ENCODE peak calls at places on chromosomes 5 and 9, in seven cellular contexts. I, B, M, Y, Q, U and X are unnamed samples.

GRCh38 chr5:158634713-158635112 is 465.0 kb downstream of the EBF1 start:
- DNase-seq in B (no peak), Q (no peak), Y (no peak), I (no peak), U (peak; percentile 37), M (no peak), X (no peak)

GRCh38 chr9:117407436-117408022 is 7.3 kb downstream of the ASTN2 start:
- DNase-seq in I (no peak), M (no peak), Y (no peak), B (no peak), U (no peak), Q (no peak), X (no peak)

GRCh38 chr9:130921923-130922662 is 17.0 kb downstream of the FIBCD1 start:
- DNase-seq in M (no peak), Y (no peak), U (no peak), B (no peak), I (no peak), Q (no peak), X (no peak)

GRCh38 chr5:132103380-132103951 is 29.9 kb downstream of the CSF2 start:
- DNase-seq in B (peak; percentile 78), Q (peak; percentile 86), I (no peak), Y (peak; percentile 94), M (peak; percentile 96), U (no peak), X (peak; percentile 89)

GRCh38 chr9:37311938-37312730 is 110.4 kb upstream of the GRHPR start:
- DNase-seq in Y (peak; percentile 26), Q (no peak), M (no peak), U (no peak), B (no peak), I (no peak), X (no peak)

GRCh38 chr9:14770592-14770991 is 48.1 kb upstream of the CER1 start:
- DNase-seq in Y (no peak), U (no peak), Q (no peak), I (no peak), M (no peak), B (no peak), X (no peak)

GRCh38 chr5:149886697-149887470 is 57.7 kb downstream of the PDE6A start:
- DNase-seq in Q (no peak), Y (no peak), B (no peak), M (no peak), I (no peak), U (no peak), X (no peak)

GRCh38 chr5:23208959-23209431 is 298.4 kb upstream of the PRDM9 start:
- DNase-seq in U (peak; percentile 86), Y (peak; percentile 91), I (peak; percentile 93), M (peak; percentile 74), B (peak; percentile 86), Q (no peak), X (peak; percentile 42)

DNA sequence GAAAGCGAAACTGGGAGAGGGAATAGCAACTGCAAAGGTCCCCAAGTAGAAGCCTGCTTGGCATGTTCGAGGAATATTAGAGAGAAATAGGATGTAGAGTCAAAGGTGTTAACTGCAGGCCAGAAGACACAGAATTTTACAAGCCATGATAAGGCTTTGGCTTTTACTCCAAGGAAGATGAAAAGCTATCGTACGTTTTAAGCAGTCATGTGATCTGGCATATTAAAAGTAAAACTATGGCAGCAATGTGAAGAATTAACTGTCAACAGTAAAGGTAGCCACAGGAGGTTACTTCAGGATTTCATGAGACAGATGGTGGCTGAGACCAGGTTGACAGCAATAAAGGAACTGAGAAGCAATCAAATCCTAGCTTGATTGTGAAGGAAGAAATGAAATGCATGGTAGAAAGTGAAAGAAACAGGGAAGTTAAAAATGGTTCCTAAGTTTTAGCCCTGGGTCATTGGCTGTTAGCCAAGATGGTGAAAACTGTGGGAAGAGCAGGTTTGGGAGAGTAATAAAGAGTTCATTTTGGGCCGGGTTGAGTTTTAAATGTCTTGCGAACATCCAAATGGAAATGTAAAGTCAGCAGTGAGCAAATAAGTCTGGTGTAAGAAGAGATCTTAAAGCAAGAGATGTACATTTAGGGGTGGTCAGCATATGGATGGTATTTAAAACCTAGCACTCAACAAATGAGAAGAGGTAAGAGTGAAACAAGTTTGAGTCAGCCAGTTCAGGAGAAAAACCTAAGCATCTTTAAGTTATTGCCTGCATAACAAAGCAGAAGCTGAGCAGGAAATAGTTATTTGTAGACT is 20.3 kb upstream of the TTC33 start:
- DNase-seq in M (no peak), B (no peak), I (no peak), U (no peak), Q (no peak), Y (no peak), X (no peak)
- H3K27ac ChIP-seq in M (no peak overlapping the region), B (peak overlapping the region; percentile 82), I (no peak overlapping the region), U (no peak overlapping the region), Q (no peak overlapping the region), Y (peak overlapping the region; percentile 73), X (no peak overlapping the region)

GRCh38 chr5:120368923-120369715 is 95.0 kb upstream of the PRR16 start:
- DNase-seq in M (peak; percentile 85), I (no peak), B (peak; percentile 58), Y (peak; percentile 89), Q (no peak), U (no peak), X (no peak)
- TF ChIP-seq EZH2phosphoT487 in M (no peak), I (no peak), B (no peak), Y (no peak), Q (no peak), U (no peak), X (no peak)

DNA sequence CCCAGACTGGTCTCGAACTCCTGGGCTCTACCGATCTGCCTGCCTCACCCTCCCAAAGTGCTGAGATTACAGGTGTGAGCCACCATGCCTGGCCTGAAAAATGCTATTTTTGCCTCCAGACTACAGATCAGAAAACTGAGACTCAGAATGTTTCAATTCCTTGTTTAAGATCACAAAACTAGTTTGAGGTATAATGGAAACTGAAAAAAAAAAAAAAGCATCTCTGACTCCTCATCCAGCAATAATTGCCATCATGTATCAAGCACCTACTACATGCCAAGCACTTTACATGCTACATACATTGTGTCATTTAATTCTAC is 35.6 kb downstream of the PLAC8L1 start:
- DNase-seq in Q (no peak), U (no peak), B (no peak), Y (no peak), I (no peak), M (peak; percentile 48), X (no peak)
- H3K27ac ChIP-seq in Q (no peak overlapping the region), U (no peak overlapping the region), B (no peak overlapping the region), Y (no peak overlapping the region), I (no peak overlapping the region), M (peak overlapping the region; percentile 41), X (no peak overlapping the region)

DNA sequence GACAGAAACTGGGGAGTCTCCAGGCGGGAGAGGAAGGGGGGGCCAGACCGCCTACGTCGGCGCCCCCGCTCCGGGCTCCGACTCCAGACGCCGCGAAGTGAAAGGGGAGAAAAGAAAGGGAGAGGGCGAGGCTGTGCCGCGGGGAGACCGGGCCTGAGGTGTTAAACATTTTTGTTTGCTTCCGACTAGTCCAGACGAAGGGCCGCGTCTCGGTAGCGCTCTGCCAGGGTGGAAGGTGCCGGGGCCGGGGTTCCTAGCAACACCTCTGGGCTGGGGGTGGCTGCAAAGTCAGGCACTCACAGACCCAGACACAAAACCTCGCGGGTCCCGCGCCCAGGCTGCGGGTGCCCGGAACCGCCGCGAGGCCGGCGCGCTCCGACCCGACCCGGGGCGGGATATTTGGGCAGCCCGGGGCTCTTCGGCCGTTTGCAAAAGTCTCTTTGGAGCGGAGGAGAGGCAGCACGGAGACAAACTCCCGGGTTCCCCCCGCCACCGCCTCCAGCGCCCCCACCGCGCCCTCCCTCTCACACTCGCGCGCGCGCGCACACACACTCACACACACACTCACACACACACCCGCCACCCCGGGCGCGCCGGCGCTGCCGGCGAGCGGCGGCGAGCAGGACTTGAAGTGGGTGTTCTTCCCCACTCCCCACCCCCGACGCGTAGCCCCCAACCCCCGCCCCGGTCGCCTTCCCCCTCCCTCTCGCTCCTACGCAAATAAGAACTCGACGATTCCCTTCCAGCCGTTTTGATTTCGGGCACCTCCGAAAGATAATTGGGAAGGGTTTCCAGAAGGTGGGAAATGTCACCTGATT is 564 bp upstream of the FST start:
- DNase-seq in Y (peak; percentile 77), Q (no peak), B (peak; percentile 76), M (peak; percentile 29), U (peak; percentile 82), I (peak; percentile 67), X (no peak)
- TF ChIP-seq EZH2phosphoT487 in Y (no peak), Q (peak; percentile 90), B (no peak), M (no peak), U (no peak), I (no peak), X (no peak)

GRCh38 chr5:172402531-172403190 is 51.7 kb downstream of the SH3PXD2B start:
- DNase-seq in B (no peak), Y (no peak), M (no peak), U (no peak), I (no peak), Q (no peak), X (no peak)

GRCh38 chr5:172403191-172403794 is 51.0 kb downstream of the SH3PXD2B start:
- DNase-seq in I (peak; percentile 68), Y (no peak), B (peak; percentile 84), Q (no peak), U (peak; percentile 69), M (no peak), X (no peak)

GRCh38 chr5:172404746-172405145 is 49.6 kb downstream of the SH3PXD2B start:
- DNase-seq in Q (no peak), M (no peak), B (no peak), I (no peak), U (no peak), Y (no peak), X (no peak)

GRCh38 chr5:172405226-172405625 is 49.1 kb downstream of the SH3PXD2B start:
- DNase-seq in U (no peak), B (no peak), Q (no peak), I (no peak), Y (no peak), M (no peak), X (no peak)

GRCh38 chr5:172403822-172404221 is 50.5 kb downstream of the SH3PXD2B start:
- DNase-seq in U (no peak), Y (no peak), Q (no peak), I (no peak), B (no peak), M (no peak), X (no peak)
- H3K27ac ChIP-seq in U (no peak overlapping the region), Y (no peak overlapping the region), Q (no peak overlapping the region), I (peak overlapping the region; percentile 79), B (peak overlapping the region; percentile 98), M (no peak overlapping the region), X (no peak overlapping the region)

GRCh38 chr9:113712053-113712452 is 164.1 kb upstream of the ZNF618 start:
- DNase-seq in B (peak; percentile 35), I (no peak), M (no peak), Y (peak; percentile 33), U (no peak), Q (no peak), X (no peak)

GRCh38 chr9:113711251-113711650 is 164.9 kb upstream of the ZNF618 start:
- DNase-seq in M (no peak), Q (no peak), U (no peak), Y (no peak), B (no peak), I (no peak), X (no peak)

GRCh38 chr9:113709721-113710120 is 166.4 kb upstream of the ZNF618 start:
- DNase-seq in M (no peak), Q (no peak), Y (no peak), I (no peak), U (no peak), B (no peak), X (no peak)

GRCh38 chr9:113707953-113708695 is 168.0 kb upstream of the ZNF618 start:
- DNase-seq in M (no peak), B (no peak), Q (no peak), I (no peak), Y (peak; percentile 2), U (no peak), X (no peak)

GRCh38 chr9:113708821-113709713 is 167.0 kb upstream of the ZNF618 start:
- DNase-seq in U (no peak), Y (no peak), I (peak; percentile 52), B (no peak), Q (no peak), M (no peak), X (no peak)
- TF ChIP-seq EZH2phosphoT487 in U (no peak), Y (no peak), I (no peak), B (no peak), Q (no peak), M (no peak), X (no peak)